ENCODE peak calls at places on chromosomes 16 and 17, in eight cellular contexts. E is cardiac muscle cell; C is activated CD8-positive, alpha-beta T cell treated with anti-CD3 and anti-CD28 coated beads, Interleukin-2, amount 10 ng/mL, durations not matched to agents 7 days and 5 days; A is left ventricle myocardium inferior; B is H9; G is fibroblast of lung; P is gastrocnemius medialis; R is HEK293T. X is an unnamed sample.

GRCh38 chr17:81593105-81593871 is 41.1 kb upstream of the FAAP100 start:
- DNase-seq in E (no peak), C (no peak), A (no peak), B (no peak), G (no peak), P (no peak), R (no peak), X (no peak)

GRCh38 chr17:78785663-78786057 is 3.6 kb upstream of the CYTH1 start:
- DNase-seq in E (no peak), C (no peak), A (no peak), B (no peak), G (no peak), P (no peak), R (no peak), X (no peak)

GRCh38 chr16:25005445-25006306 is 9.5 kb downstream of the ARHGAP17 start:
- DNase-seq in E (no peak), C (no peak), A (no peak), B (no peak), G (no peak), P (no peak), R (no peak), X (no peak)

GRCh38 chr17:57027852-57028251 is 49.9 kb downstream of the SCPEP1 start:
- DNase-seq in E (no peak), C (no peak), A (no peak), B (no peak), G (no peak), P (no peak), R (no peak), X (no peak)

GRCh38 chr17:2542056-2542455 is 30.4 kb upstream of the METTL16 start:
- DNase-seq in E (no peak), C (no peak), A (no peak), B (no peak), G (no peak), P (no peak), R (no peak), X (no peak)

GRCh38 chr16:67910162-67910561 is 17.1 kb downstream of the PSKH1 start:
- DNase-seq in E (peak), C (peak), A (no peak), B (no peak), G (peak), P (no peak), R (no peak), X (peak)

GRCh38 chr16:49469930-49470451 is 96.4 kb downstream of the C16orf78 start:
- DNase-seq in E (no peak), C (no peak), A (no peak), B (peak), G (no peak), P (no peak), R (no peak), X (no peak)

GRCh38 chr16:85289760-85290625 is 177.7 kb upstream of the CIBAR2 start:
- DNase-seq in E (no peak), C (no peak), A (no peak), B (no peak), G (no peak), P (no peak), R (no peak), X (no peak)

GRCh38 chr16:56281256-56281805 is 90.0 kb downstream of the GNAO1 start:
- DNase-seq in E (no peak), C (peak), A (no peak), B (peak), G (no peak), P (no peak), R (peak), X (peak)

GRCh38 chr16:67442581-67443255 is 11.8 kb downstream of the HSD11B2 start:
- DNase-seq in E (no peak), C (no peak), A (no peak), B (no peak), G (no peak), P (no peak), R (no peak), X (no peak)

GRCh38 chr16:50846511-50846910 is 104.6 kb downstream of the CYLD start:
- DNase-seq in E (no peak), C (no peak), A (no peak), B (no peak), G (no peak), P (no peak), R (no peak), X (no peak)